ENCODE peak calls at places on chromosome 16, in five cellular contexts. K is nephron progenitor cell, Y is pancreas, D is RWPE1, S is brain microvascular endothelial cell. I is an unnamed sample.

GRCh38 chr16:57471209-57471608 is 8.7 kb downstream of the POLR2C start:
- DNase-seq in K (no peak), S (no peak), Y (no peak), D (no peak), I (no peak)

GRCh38 chr16:65421596-65421995 is 299.7 kb upstream of the CDH11 start:
- DNase-seq in D (no peak), S (no peak), K (no peak), Y (no peak), I (no peak)

GRCh38 chr16:66378739-66379570 is 12.5 kb downstream of the CDH5 start:
- DNase-seq in S (no peak), Y (no peak), D (no peak), K (no peak), I (no peak)

GRCh38 chr16:1192384-1193073 is 32.5 kb downstream of the TPSG1 start:
- DNase-seq in S (no peak), Y (no peak), K (no peak), D (no peak), I (no peak)

GRCh38 chr16:80687606-80688005 is 116.8 kb downstream of the CDYL2 start:
- DNase-seq in D (no peak), Y (no peak), K (no peak), S (peak), I (no peak)

GRCh38 chr16:1494711-1495110 is 1.6 kb downstream of the TELO2 start:
- DNase-seq in K (no peak), D (no peak), Y (no peak), S (no peak), I (no peak)

GRCh38 chr16:70432800-70433455 is 6.0 kb downstream of the ST3GAL2 start:
- DNase-seq in K (no peak), D (no peak), S (no peak), Y (no peak), I (no peak)

GRCh38 chr16:12869681-12870427 is 31.5 kb upstream of the SHISA9 start:
- DNase-seq in S (no peak), D (no peak), K (no peak), Y (no peak), I (no peak)

GRCh38 chr16:23155445-23156049 is 6.3 kb upstream of the USP31 start:
- DNase-seq in K (no peak), S (no peak), D (no peak), Y (peak), I (no peak)

GRCh38 chr16:49019826-49020401 is 261.7 kb downstream of the CBLN1 start:
- DNase-seq in D (no peak), K (no peak), S (no peak), Y (no peak), I (no peak)

GRCh38 chr16:31108035-31108793 is at the start of gene BCKDK:
- DNase-seq in K (peak), D (peak), S (peak), Y (peak), I (peak)

GRCh38 chr16:57262841-57263584 is 18.0 kb downstream of the ARL2BP start:
- DNase-seq in D (no peak), K (no peak), Y (peak), S (no peak), I (no peak)

GRCh38 chr16:22358000-22358399 is 16.4 kb downstream of the CDR2 start:
- DNase-seq in D (no peak), K (no peak), S (no peak), Y (no peak), I (no peak)

GRCh38 chr16:4303973-4304372 is 11.9 kb upstream of the GLIS2 start:
- DNase-seq in S (no peak), D (no peak), K (no peak), Y (no peak), I (no peak)

GRCh38 chr16:57159447-57159846 is 26.4 kb downstream of the PSME3IP1 start:
- DNase-seq in K (no peak), D (no peak), Y (no peak), S (no peak), I (no peak)

GRCh38 chr16:70432304-70432799 is 6.5 kb downstream of the ST3GAL2 start:
- DNase-seq in K (no peak), S (no peak), Y (no peak), D (no peak), I (no peak)

GRCh38 chr16:51880776-51881175 is 666.2 kb downstream of the TOX3 start:
- DNase-seq in K (no peak), D (peak), S (peak), Y (no peak), I (no peak)

GRCh38 chr16:24646646-24646995 is 82.8 kb upstream of the TNRC6A start:
- DNase-seq in Y (no peak), S (no peak), K (no peak), D (no peak), I (no peak)

GRCh38 chr16:72189865-72190371 is 18.0 kb upstream of the PMFBP1 start:
- DNase-seq in D (peak), K (no peak), Y (no peak), S (peak), I (peak)

GRCh38 chr16:3023669-3024478 is at the start of the genes HCFC1R1 and THOC6:
- DNase-seq in S (peak), Y (peak), D (peak), K (peak), I (peak)

GRCh38 chr16:88811850-88812736 is at the start of gene APRT:
- DNase-seq in S (peak), K (peak), Y (peak), D (peak), I (peak)
- TF ChIP-seq CTCF in S (no peak), K (no peak), Y (no peak), D (peak), I (peak)

DNA sequence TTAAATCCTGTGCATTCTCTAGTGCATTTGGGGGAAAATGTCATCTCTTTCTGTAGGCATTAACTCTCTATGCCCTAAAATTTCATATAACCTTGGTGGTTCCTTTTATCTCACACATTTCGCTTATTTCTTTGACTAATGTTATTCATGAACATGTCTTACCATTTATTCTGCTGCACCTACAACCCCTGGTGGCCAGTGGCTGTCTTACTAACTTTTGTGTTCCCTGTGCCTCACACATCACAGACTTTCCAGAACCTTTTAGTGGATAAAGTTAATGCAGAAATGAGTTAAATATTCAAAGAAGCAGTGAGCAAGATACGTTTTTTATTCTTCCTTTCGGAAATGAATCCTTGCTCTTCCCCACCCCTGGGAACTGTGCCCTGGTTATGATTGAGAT is 111.9 kb downstream of the CDH13 start:
- DNase-seq in Y (no peak), K (no peak), D (no peak), S (peak), I (no peak)
- TF ChIP-seq CTCF in Y (no peak), K (no peak), D (no peak), S (peak), I (no peak)

GRCh38 chr16:53166099-53166498 is 111.3 kb downstream of the CHD9 start:
- DNase-seq in K (no peak), S (no peak), Y (no peak), D (no peak), I (no peak)
- TF ChIP-seq CTCF in K (no peak), S (no peak), Y (no peak), D (no peak), I (no peak)

GRCh38 chr16:84746875-84747274 is 47.1 kb downstream of the USP10 start:
- DNase-seq in Y (no peak), D (no peak), K (no peak), S (no peak), I (no peak)
- TF ChIP-seq CTCF in Y (no peak), D (no peak), K (peak), S (peak), I (peak)

DNA sequence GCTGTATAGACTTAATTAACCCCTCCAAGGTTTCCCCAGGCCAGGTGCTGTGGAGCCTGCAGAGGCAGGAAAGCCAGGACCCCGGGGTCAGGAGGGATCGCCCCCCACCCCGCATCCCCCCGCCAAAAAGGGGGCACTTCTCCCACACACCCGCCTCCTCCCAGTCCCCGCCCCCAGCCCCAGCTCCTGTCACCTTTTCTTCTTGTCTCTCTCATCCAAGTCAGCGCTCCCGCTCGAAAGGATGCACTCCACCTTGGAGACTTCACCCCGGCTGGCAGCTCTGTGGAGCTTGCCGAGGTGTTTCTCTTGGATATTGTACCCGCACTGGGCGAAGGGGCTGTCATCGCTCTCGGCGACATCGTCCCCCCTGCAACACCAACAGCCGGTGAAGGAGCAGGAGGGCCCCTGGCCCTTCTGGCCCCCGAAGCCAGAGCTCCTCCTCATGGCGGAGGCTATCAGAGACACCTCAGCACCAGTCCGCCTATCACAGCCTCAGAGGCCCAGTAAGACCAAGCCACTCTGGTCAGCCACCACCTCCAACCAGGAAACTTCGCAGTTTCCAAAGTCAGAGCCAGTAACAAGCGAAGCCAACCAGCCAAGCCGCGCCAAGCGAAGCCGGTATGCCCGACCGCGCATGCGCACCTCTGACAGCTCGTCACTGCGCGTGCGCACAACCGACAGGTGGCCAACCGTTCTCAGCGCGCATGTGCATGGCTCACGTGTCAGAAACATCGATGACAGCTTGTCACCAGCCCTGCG is 52.5 kb downstream of the SHCBP1 start:
- DNase-seq in K (no peak), Y (no peak), D (no peak), S (no peak), I (no peak)
- TF ChIP-seq CTCF in K (no peak), Y (no peak), D (no peak), S (no peak), I (no peak)